ENCODE peak calls at places on chromosomes 2 and 18, in six cellular contexts. One of them, this sample, is unnamed.
A peak's percentile ranks its signal among the peaks of the same experiment; 100 is the strongest.

GRCh38 chr2:550860-551259 is 126.3 kb downstream of the TMEM18 start:
- DNase-seq in GM06990: no peak
- DNase-seq in aorta: no peak
- DNase-seq in fibroblast of pulmonary artery: no peak
- DNase-seq in tibial artery: no peak
- DNase-seq in astrocyte of the cerebellum: no peak
- DNase-seq in this sample: no peak

GRCh38 chr18:11989174-11989573 is 7.9 kb downstream of the IMPA2 start:
- DNase-seq in GM06990: no peak
- DNase-seq in aorta: peak; percentile 27
- DNase-seq in fibroblast of pulmonary artery: no peak
- DNase-seq in tibial artery: peak; percentile 20
- DNase-seq in astrocyte of the cerebellum: no peak
- DNase-seq in this sample: no peak

GRCh38 chr2:25920326-25920725 is 42.0 kb upstream of the ASXL2 start:
- DNase-seq in GM06990: no peak
- DNase-seq in aorta: no peak
- DNase-seq in fibroblast of pulmonary artery: peak; percentile 16
- DNase-seq in tibial artery: no peak
- DNase-seq in astrocyte of the cerebellum: no peak
- DNase-seq in this sample: peak; percentile 33

GRCh38 chr2:221504905-221505304 is 67.2 kb downstream of the EPHA4 start:
- DNase-seq in GM06990: no peak
- DNase-seq in aorta: no peak
- DNase-seq in fibroblast of pulmonary artery: no peak
- DNase-seq in tibial artery: no peak
- DNase-seq in astrocyte of the cerebellum: no peak
- DNase-seq in this sample: no peak

GRCh38 chr2:121338281-121338680 is 53.3 kb upstream of the TFCP2L1 start:
- DNase-seq in GM06990: no peak
- DNase-seq in aorta: no peak
- DNase-seq in fibroblast of pulmonary artery: no peak
- DNase-seq in tibial artery: no peak
- DNase-seq in astrocyte of the cerebellum: no peak
- DNase-seq in this sample: no peak

GRCh38 chr2:111049792-111050640 is 70.7 kb upstream of the BCL2L11 start:
- DNase-seq in GM06990: no peak
- DNase-seq in aorta: no peak
- DNase-seq in fibroblast of pulmonary artery: peak; percentile 21
- DNase-seq in tibial artery: no peak
- DNase-seq in astrocyte of the cerebellum: no peak
- DNase-seq in this sample: no peak

GRCh38 chr18:50969448-50969847 is 1.6 kb downstream of the ELAC1 start:
- DNase-seq in GM06990: no peak
- DNase-seq in aorta: no peak
- DNase-seq in fibroblast of pulmonary artery: no peak
- DNase-seq in tibial artery: no peak
- DNase-seq in astrocyte of the cerebellum: no peak
- DNase-seq in this sample: no peak

GRCh38 chr2:19021100-19021476 is 337.3 kb downstream of the OSR1 start:
- DNase-seq in GM06990: no peak
- DNase-seq in aorta: no peak
- DNase-seq in fibroblast of pulmonary artery: peak; percentile 85
- DNase-seq in tibial artery: no peak
- DNase-seq in astrocyte of the cerebellum: peak; percentile 65
- DNase-seq in this sample: peak; percentile 80

GRCh38 chr2:17327649-17328048 is 190.6 kb downstream of the RAD51AP2 start:
- DNase-seq in GM06990: no peak
- DNase-seq in aorta: no peak
- DNase-seq in fibroblast of pulmonary artery: no peak
- DNase-seq in tibial artery: no peak
- DNase-seq in astrocyte of the cerebellum: no peak
- DNase-seq in this sample: no peak

GRCh38 chr2:71379086-71379485 is 47.5 kb downstream of the ZNF638 start:
- DNase-seq in GM06990: no peak
- DNase-seq in aorta: no peak
- DNase-seq in fibroblast of pulmonary artery: peak; percentile 79
- DNase-seq in tibial artery: no peak
- DNase-seq in astrocyte of the cerebellum: peak; percentile 60
- DNase-seq in this sample: peak; percentile 55

GRCh38 chr2:206353685-206354084 is 79.2 kb downstream of the ZDBF2 start:
- DNase-seq in GM06990: peak; percentile 26
- DNase-seq in aorta: no peak
- DNase-seq in fibroblast of pulmonary artery: no peak
- DNase-seq in tibial artery: no peak
- DNase-seq in astrocyte of the cerebellum: no peak
- DNase-seq in this sample: no peak

GRCh38 chr18:2906522-2907458 is 60.0 kb downstream of the EMILIN2 start:
- DNase-seq in GM06990: peak; percentile 55
- DNase-seq in aorta: no peak
- DNase-seq in fibroblast of pulmonary artery: no peak
- DNase-seq in tibial artery: no peak
- DNase-seq in astrocyte of the cerebellum: no peak
- DNase-seq in this sample: no peak

GRCh38 chr2:219783551-219783950 is 156.1 kb downstream of the SLC4A3 start:
- DNase-seq in GM06990: no peak
- DNase-seq in aorta: no peak
- DNase-seq in fibroblast of pulmonary artery: no peak
- DNase-seq in tibial artery: no peak
- DNase-seq in astrocyte of the cerebellum: no peak
- DNase-seq in this sample: peak; percentile 18

GRCh38 chr2:180790891-180791290 is 189.5 kb upstream of the UBE2E3 start:
- DNase-seq in GM06990: no peak
- DNase-seq in aorta: no peak
- DNase-seq in fibroblast of pulmonary artery: peak; percentile 50
- DNase-seq in tibial artery: no peak
- DNase-seq in astrocyte of the cerebellum: no peak
- DNase-seq in this sample: no peak

GRCh38 chr2:65901809-65902208 is 469.4 kb upstream of the SPRED2 start:
- DNase-seq in GM06990: no peak
- DNase-seq in aorta: no peak
- DNase-seq in fibroblast of pulmonary artery: no peak
- DNase-seq in tibial artery: no peak
- DNase-seq in astrocyte of the cerebellum: no peak
- DNase-seq in this sample: no peak

GRCh38 chr18:4106407-4107033 is 348.6 kb downstream of the DLGAP1 start:
- DNase-seq in GM06990: no peak
- DNase-seq in aorta: peak; percentile 64
- DNase-seq in fibroblast of pulmonary artery: peak; percentile 71
- DNase-seq in tibial artery: peak; percentile 79
- DNase-seq in astrocyte of the cerebellum: peak; percentile 76
- DNase-seq in this sample: peak; percentile 1

GRCh38 chr18:67410671-67411070 is 105.8 kb downstream of the DSEL start:
- DNase-seq in GM06990: no peak
- DNase-seq in aorta: no peak
- DNase-seq in fibroblast of pulmonary artery: peak; percentile 47
- DNase-seq in tibial artery: no peak
- DNase-seq in astrocyte of the cerebellum: peak; percentile 35
- DNase-seq in this sample: no peak

GRCh38 chr2:19711470-19712372 is 190.1 kb downstream of the TTC32 start:
- DNase-seq in GM06990: no peak
- DNase-seq in aorta: peak; percentile 69
- DNase-seq in fibroblast of pulmonary artery: peak; percentile 99
- DNase-seq in tibial artery: no peak
- DNase-seq in astrocyte of the cerebellum: peak; percentile 95
- DNase-seq in this sample: peak; percentile 98

DNA sequence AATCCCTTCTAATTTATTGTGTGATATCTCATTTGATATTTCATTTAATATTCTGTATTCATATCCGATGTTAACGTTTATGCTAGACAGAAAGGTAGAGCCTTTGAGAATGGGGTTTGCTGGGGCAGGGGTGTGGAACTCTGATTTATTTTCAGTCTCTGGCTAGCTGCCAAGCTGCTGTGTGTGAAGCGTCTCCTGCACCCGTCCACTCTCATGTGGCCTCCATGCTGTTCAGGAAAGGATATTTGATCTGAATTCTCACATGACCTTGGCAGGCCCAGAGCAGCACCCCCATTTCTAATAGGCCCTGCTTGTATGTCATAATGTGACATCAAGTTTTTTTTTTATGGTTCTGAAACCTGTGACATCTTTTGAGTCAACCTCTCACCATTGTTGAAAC is 1.6 kb downstream of the IL1R1 start:
- DNase-seq in GM06990: no peak
- DNase-seq in aorta: no peak
- DNase-seq in fibroblast of pulmonary artery: peak; percentile 80
- DNase-seq in tibial artery: no peak
- DNase-seq in astrocyte of the cerebellum: no peak
- DNase-seq in this sample: no peak
- H3K4me3 ChIP-seq in GM06990: no peak overlapping the region
- H3K4me3 ChIP-seq in aorta: no peak overlapping the region
- H3K4me3 ChIP-seq in fibroblast of pulmonary artery: peak overlapping the region; percentile 87
- H3K4me3 ChIP-seq in tibial artery: peak overlapping the region; percentile 69
- H3K4me3 ChIP-seq in astrocyte of the cerebellum: peak overlapping the region; percentile 59
- H3K4me3 ChIP-seq in this sample: peak overlapping the region; percentile 61

DNA sequence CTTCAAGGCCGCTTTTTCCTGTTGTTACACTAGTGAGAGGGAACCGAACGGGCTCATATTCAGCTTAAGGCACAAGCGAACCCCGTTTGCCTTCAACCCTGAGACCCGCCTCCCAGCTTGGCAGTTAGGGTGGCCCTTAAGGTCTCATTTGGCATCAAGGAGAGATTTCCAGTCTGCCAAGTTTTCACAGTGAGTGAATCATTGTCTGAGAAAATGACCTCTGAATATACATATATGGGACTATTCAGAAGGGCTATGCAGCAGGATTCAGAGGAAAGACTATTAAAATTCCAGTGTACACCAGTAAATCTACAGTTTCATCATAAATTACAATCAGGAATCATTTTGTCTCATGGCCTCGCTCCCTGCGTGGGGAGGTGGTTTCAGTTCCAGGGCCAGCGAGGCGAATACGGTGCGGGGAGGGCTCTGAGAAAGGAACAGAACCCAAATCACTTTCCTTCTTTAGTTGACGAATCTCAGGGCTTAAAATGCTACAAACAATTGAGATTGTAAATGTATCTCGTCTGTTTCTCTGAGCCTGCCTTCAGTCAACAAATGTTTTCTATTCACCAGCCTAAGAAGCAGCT is 231.4 kb downstream of the FAM210A start:
- DNase-seq in GM06990: no peak
- DNase-seq in aorta: no peak
- DNase-seq in fibroblast of pulmonary artery: no peak
- DNase-seq in tibial artery: no peak
- DNase-seq in astrocyte of the cerebellum: no peak
- DNase-seq in this sample: no peak
- H3K4me3 ChIP-seq in GM06990: no peak overlapping the region
- H3K4me3 ChIP-seq in aorta: no peak overlapping the region
- H3K4me3 ChIP-seq in fibroblast of pulmonary artery: no peak overlapping the region
- H3K4me3 ChIP-seq in tibial artery: peak overlapping the region; percentile 11
- H3K4me3 ChIP-seq in astrocyte of the cerebellum: no peak overlapping the region
- H3K4me3 ChIP-seq in this sample: no peak overlapping the region

DNA sequence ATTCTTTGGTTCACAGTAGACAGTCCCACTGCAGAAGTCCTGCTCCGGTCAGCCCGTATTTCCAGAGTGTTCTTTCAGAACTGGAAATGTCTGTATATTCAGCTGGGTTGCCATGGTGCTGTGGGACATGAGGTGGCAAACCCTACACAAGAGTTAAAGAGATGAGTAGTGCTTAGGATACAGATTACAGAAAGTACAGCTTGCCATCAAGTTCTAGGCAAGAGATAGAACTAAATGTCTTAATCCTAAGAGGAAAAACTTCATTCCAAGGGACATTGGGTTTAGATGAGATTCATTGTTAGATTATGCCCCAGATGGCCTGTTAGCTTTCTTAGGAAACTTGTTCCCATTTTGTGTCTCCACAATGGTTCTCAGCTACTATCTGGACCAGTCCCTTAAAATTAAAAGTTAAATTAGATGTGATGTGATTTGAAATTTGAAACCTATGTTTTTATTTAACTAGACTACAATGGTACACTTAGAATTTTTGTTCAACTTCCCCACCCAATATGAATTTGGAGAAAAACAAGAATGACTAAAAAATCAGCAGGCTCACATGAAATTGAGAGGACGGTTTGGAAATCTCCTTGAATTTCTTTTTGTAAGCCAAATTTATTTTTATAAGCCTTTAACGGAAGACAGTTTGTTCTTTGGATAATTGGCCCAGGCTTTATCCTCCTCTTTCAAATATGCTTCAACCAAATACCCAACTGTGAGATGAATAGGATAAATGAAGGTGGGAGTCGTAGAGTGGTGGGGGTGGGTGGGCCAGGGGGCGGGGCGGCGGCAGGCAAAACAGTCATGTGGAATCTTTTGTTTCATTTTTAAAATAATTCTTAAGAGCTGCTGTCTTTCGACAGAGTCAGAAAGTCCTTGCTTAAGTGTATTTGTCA is 60.4 kb downstream of the FMNL2 start:
- DNase-seq in GM06990: no peak
- DNase-seq in aorta: no peak
- DNase-seq in fibroblast of pulmonary artery: peak; percentile 36
- DNase-seq in tibial artery: no peak
- DNase-seq in astrocyte of the cerebellum: no peak
- DNase-seq in this sample: no peak
- H3K4me3 ChIP-seq in GM06990: no peak overlapping the region
- H3K4me3 ChIP-seq in aorta: peak overlapping the region; percentile 10
- H3K4me3 ChIP-seq in fibroblast of pulmonary artery: peak overlapping the region; percentile 21
- H3K4me3 ChIP-seq in tibial artery: peak overlapping the region; percentile 45
- H3K4me3 ChIP-seq in astrocyte of the cerebellum: no peak overlapping the region
- H3K4me3 ChIP-seq in this sample: peak overlapping the region; percentile 5

DNA sequence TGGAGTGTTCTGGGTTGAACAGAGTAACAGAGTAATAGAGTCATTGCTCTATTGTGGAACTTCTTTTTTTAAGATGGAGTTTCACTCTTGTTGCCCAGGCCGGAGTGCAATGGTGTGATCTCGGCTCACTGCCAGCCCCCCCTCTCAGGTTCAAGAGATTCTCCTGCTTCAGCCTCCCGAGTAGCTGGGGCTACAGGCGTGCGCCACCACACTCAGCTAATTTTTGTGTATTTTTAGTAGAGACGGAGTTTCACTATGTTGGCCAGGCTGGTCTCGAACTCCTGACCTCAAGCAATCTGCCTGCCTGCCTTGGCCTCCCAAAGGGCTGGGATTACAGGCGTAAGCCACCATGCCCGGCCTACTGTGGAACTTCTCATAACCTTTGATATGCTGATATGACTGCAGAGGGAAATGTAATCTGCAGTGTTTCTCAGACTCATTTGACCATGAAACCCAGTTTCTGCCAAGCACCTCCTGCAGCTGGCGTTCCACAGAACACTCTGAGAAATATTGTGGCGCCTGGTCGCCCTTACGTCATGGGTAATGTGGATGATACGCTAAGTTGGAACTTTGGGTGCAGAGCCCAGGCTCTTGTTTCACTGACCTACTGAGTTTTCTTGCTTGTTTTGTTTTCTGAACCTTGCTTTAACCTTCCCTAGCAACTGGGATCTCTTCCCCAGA is 213.8 kb downstream of the BCL2 start:
- DNase-seq in GM06990: peak; percentile 73
- DNase-seq in aorta: no peak
- DNase-seq in fibroblast of pulmonary artery: no peak
- DNase-seq in tibial artery: no peak
- DNase-seq in astrocyte of the cerebellum: no peak
- DNase-seq in this sample: no peak
- H3K4me3 ChIP-seq in GM06990: no peak overlapping the region
- H3K4me3 ChIP-seq in aorta: no peak overlapping the region
- H3K4me3 ChIP-seq in fibroblast of pulmonary artery: no peak overlapping the region
- H3K4me3 ChIP-seq in tibial artery: no peak overlapping the region
- H3K4me3 ChIP-seq in astrocyte of the cerebellum: no peak overlapping the region
- H3K4me3 ChIP-seq in this sample: no peak overlapping the region

GRCh38 chr2:27078267-27079194 is at the start of gene EMILIN1:
- DNase-seq in GM06990: no peak
- DNase-seq in aorta: peak; percentile 95
- DNase-seq in fibroblast of pulmonary artery: peak; percentile 97
- DNase-seq in tibial artery: peak; percentile 98
- DNase-seq in astrocyte of the cerebellum: peak; percentile 94
- DNase-seq in this sample: peak; percentile 84
- H3K4me3 ChIP-seq in GM06990: no peak within 1 kb of the TSS
- H3K4me3 ChIP-seq in aorta: peak within 1 kb of the TSS; percentile 77
- H3K4me3 ChIP-seq in fibroblast of pulmonary artery: peak within 1 kb of the TSS; percentile 90
- H3K4me3 ChIP-seq in tibial artery: peak within 1 kb of the TSS; percentile 67
- H3K4me3 ChIP-seq in astrocyte of the cerebellum: peak within 1 kb of the TSS; percentile 63
- H3K4me3 ChIP-seq in this sample: peak within 1 kb of the TSS; percentile 53

This sample was measured in BJ.